ENCODE peak calls at places on chromosomes 6 and 20, in ten cellular contexts. V is spleen; R is Karpas-422; Z is CD8-positive, alpha-beta T cell; W is ascending aorta; T is esophagus squamous epithelium; E is substantia nigra; Y is CD4-positive, alpha-beta memory T cell; D is left ventricle myocardium inferior; J is transverse colon. C is an unnamed sample.

GRCh38 chr20:64167676-64168075 is 3.4 kb downstream of the MYT1 start:
- DNase-seq in J (no peak), W (no peak), Y (no peak), Z (no peak), D (no peak), T (no peak), V (no peak), R (no peak), E (no peak), C (no peak)

GRCh38 chr6:42831237-42831636 is 48.2 kb upstream of the RPL7L1 start:
- DNase-seq in T (no peak), D (no peak), V (no peak), J (no peak), Z (no peak), W (no peak), Y (no peak), R (no peak), E (no peak), C (no peak)

GRCh38 chr6:138441965-138442364 is 37.9 kb downstream of the HEBP2 start:
- DNase-seq in T (no peak), J (no peak), E (no peak), V (no peak), Y (no peak), Z (no peak), R (no peak), D (no peak), W (no peak), C (no peak)

GRCh38 chr6:137370871-137371633 is 123.1 kb downstream of the OLIG3 start:
- DNase-seq in Z (no peak), Y (no peak), R (peak; percentile 74), V (no peak), J (no peak), E (no peak), W (no peak), T (no peak), D (no peak), C (no peak)

GRCh38 chr6:42451146-42451594 is 556 bp downstream of the TRERF1 start:
- DNase-seq in J (no peak), T (no peak), E (no peak), V (no peak), Y (peak; percentile 31), W (no peak), Z (no peak), D (no peak), R (peak; percentile 76), C (no peak)

GRCh38 chr6:80520195-80520594 is 413.7 kb downstream of the BCKDHB start:
- DNase-seq in D (no peak), J (no peak), T (no peak), Y (no peak), R (no peak), V (no peak), E (no peak), Z (no peak), W (no peak), C (no peak)

GRCh38 chr20:50191566-50192363 is 1.1 kb downstream of the CEBPB start:
- DNase-seq in V (peak; percentile 93), Y (peak; percentile 67), T (peak; percentile 27), W (no peak), E (no peak), Z (peak; percentile 22), J (peak; percentile 55), R (peak; percentile 86), D (peak; percentile 44), C (no peak)

GRCh38 chr6:109296305-109296915 is 85.9 kb downstream of the CD164 start:
- DNase-seq in V (no peak), R (no peak), W (no peak), J (peak; percentile 68), Y (no peak), T (no peak), Z (no peak), D (no peak), E (no peak), C (no peak)

GRCh38 chr6:160974304-160974771 is 17.2 kb upstream of the MAP3K4 start:
- DNase-seq in T (no peak), E (no peak), D (peak; percentile 62), R (no peak), J (peak; percentile 44), Y (no peak), W (no peak), Z (no peak), V (no peak), C (no peak)

GRCh38 chr6:10393544-10394225 is 21.2 kb downstream of the TFAP2A start:
- DNase-seq in T (no peak), Y (no peak), V (no peak), W (no peak), R (no peak), J (no peak), E (no peak), Z (no peak), D (no peak), C (no peak)

GRCh38 chr6:67009818-67010217 is 1302.8 kb upstream of the EYS start:
- DNase-seq in Y (no peak), D (no peak), W (no peak), J (no peak), Z (no peak), V (no peak), R (peak; percentile 42), E (no peak), T (no peak), C (no peak)

GRCh38 chr6:22737331-22737730 is 168.0 kb downstream of the HDGFL1 start:
- DNase-seq in E (peak; percentile 22), J (peak; percentile 13), D (no peak), T (no peak), V (no peak), W (no peak), R (no peak), Z (no peak), Y (no peak), C (peak; percentile 7)

GRCh38 chr6:53524455-53524815 is 20.5 kb downstream of the GCLC start:
- DNase-seq in J (no peak), R (no peak), D (no peak), W (no peak), T (no peak), Y (no peak), V (no peak), Z (no peak), E (no peak), C (no peak)

GRCh38 chr6:87378947-87379346 is 28.8 kb upstream of the CFAP206 start:
- DNase-seq in D (no peak), J (no peak), T (no peak), R (peak; percentile 50), E (no peak), V (no peak), Z (no peak), W (no peak), Y (no peak), C (no peak)
- H3K27ac ChIP-seq in D (no peak overlapping the region), J (no peak overlapping the region), T (no peak overlapping the region), R (peak overlapping the region; percentile 21), E (no peak overlapping the region), V (no peak overlapping the region), Z (no peak overlapping the region), W (no peak overlapping the region), Y (no peak overlapping the region), C (no peak overlapping the region)

GRCh38 chr6:32847004-32847403 is 3.2 kb upstream of the PSMB8 start:
- DNase-seq in J (no peak), D (no peak), V (no peak), E (no peak), Y (no peak), W (no peak), R (no peak), T (no peak), Z (no peak), C (no peak)

GRCh38 chr6:32845381-32845884 is 1.6 kb upstream of the PSMB8 start:
- DNase-seq in D (no peak), W (no peak), Z (no peak), R (peak; percentile 83), T (no peak), J (peak; percentile 45), E (no peak), V (peak; percentile 87), Y (peak; percentile 53), C (no peak)

GRCh38 chr6:32844839-32845372 is 1.1 kb upstream of the PSMB8 start:
- DNase-seq in E (no peak), W (no peak), Y (no peak), V (no peak), D (no peak), T (no peak), Z (no peak), J (no peak), R (no peak), C (no peak)

GRCh38 chr6:32849126-32849525 is 4.4 kb downstream of the TAP1 start:
- DNase-seq in R (no peak), D (no peak), J (no peak), V (no peak), E (no peak), W (no peak), T (no peak), Y (no peak), Z (no peak), C (no peak)

GRCh38 chr6:32847795-32848194 is 3.9 kb upstream of the PSMB8 start:
- DNase-seq in V (no peak), J (no peak), E (no peak), Y (no peak), W (no peak), D (no peak), Z (no peak), T (no peak), R (no peak), C (no peak)
- H3K27ac ChIP-seq in V (peak overlapping the region; percentile 98), J (no peak overlapping the region), E (no peak overlapping the region), Y (peak overlapping the region; percentile 99), W (no peak overlapping the region), D (no peak overlapping the region), Z (no peak overlapping the region), T (no peak overlapping the region), R (no peak overlapping the region), C (no peak overlapping the region)

GRCh38 chr6:152313542-152314482 is 323.4 kb downstream of the SYNE1 start:
- DNase-seq in D (no peak), Y (no peak), E (no peak), W (no peak), V (no peak), Z (no peak), J (no peak), T (no peak), R (no peak), C (no peak)
- H3K27ac ChIP-seq in D (peak overlapping the region; percentile 82), Y (no peak overlapping the region), E (no peak overlapping the region), W (peak overlapping the region; percentile 86), V (peak overlapping the region; percentile 77), Z (no peak overlapping the region), J (no peak overlapping the region), T (no peak overlapping the region), R (no peak overlapping the region), C (peak overlapping the region; percentile 16)

GRCh38 chr6:36078159-36078558 is 50.6 kb downstream of the MAPK14 start:
- DNase-seq in T (no peak), J (no peak), V (no peak), Y (no peak), Z (no peak), E (no peak), W (no peak), D (no peak), R (no peak), C (no peak)

GRCh38 chr6:36075656-36076055 is 48.0 kb downstream of the MAPK14 start:
- DNase-seq in T (no peak), Y (no peak), Z (no peak), E (no peak), V (no peak), J (no peak), W (no peak), R (peak; percentile 64), D (no peak), C (no peak)

GRCh38 chr6:36079596-36079995 is 50.7 kb upstream of the MAPK13 start:
- DNase-seq in W (no peak), Z (no peak), J (no peak), R (no peak), V (no peak), E (no peak), T (no peak), D (no peak), Y (no peak), C (no peak)

GRCh38 chr6:36073587-36073986 is 46.0 kb downstream of the MAPK14 start:
- DNase-seq in E (no peak), T (no peak), V (no peak), Z (no peak), J (no peak), D (no peak), Y (no peak), W (no peak), R (no peak), C (no peak)

GRCh38 chr6:36076178-36077088 is 48.8 kb downstream of the MAPK14 start:
- DNase-seq in T (no peak), E (no peak), R (no peak), V (no peak), W (no peak), Y (no peak), Z (no peak), J (no peak), D (no peak), C (no peak)
- H3K27ac ChIP-seq in T (no peak overlapping the region), E (no peak overlapping the region), R (no peak overlapping the region), V (no peak overlapping the region), W (no peak overlapping the region), Y (no peak overlapping the region), Z (no peak overlapping the region), J (no peak overlapping the region), D (no peak overlapping the region), C (no peak overlapping the region)